ENCODE peak calls at places on chromosomes 16 and 17, in eight cellular contexts. L is AG04450; F is right atrium auricular region; W is psoas muscle; U is CD4-positive, alpha-beta T cell; C is CD4-positive, CD25-positive, alpha-beta regulatory T cell; P is PC-3; Y is colonic mucosa. S is an unnamed sample.

GRCh38 chr17:75853410-75853809 is 1.7 kb downstream of the WBP2 start:
- DNase-seq in L (no peak), F (no peak), W (no peak), U (no peak), C (no peak), P (peak; percentile 74), Y (no peak), S (no peak)

GRCh38 chr17:7262192-7263070 is at the start of gene CLDN7:
- DNase-seq in L (no peak), F (no peak), W (no peak), U (no peak), C (no peak), P (peak; percentile 85), Y (peak; percentile 96), S (no peak)

GRCh38 chr17:4505187-4505586 is 6.5 kb downstream of the SPNS2 start:
- DNase-seq in L (no peak), F (no peak), W (no peak), U (no peak), C (no peak), P (peak; percentile 53), Y (no peak), S (no peak)

GRCh38 chr17:6069611-6070279 is 434 bp upstream of the WSCD1 start:
- DNase-seq in L (no peak), F (no peak), W (peak; percentile 42), U (no peak), C (no peak), P (no peak), Y (peak; percentile 23), S (no peak)

GRCh38 chr16:84484579-84485254 is 19.7 kb downstream of the MEAK7 start:
- DNase-seq in L (peak; percentile 36), F (peak; percentile 66), W (no peak), U (no peak), C (no peak), P (peak; percentile 49), Y (peak; percentile 70), S (no peak)

GRCh38 chr17:62963296-62963695 is 2.7 kb upstream of the TANC2 start:
- DNase-seq in L (no peak), F (no peak), W (no peak), U (no peak), C (no peak), P (peak; percentile 94), Y (no peak), S (no peak)

GRCh38 chr17:77948690-77949114 is 9.8 kb upstream of the TNRC6C start:
- DNase-seq in L (peak; percentile 10), F (no peak), W (no peak), U (no peak), C (no peak), P (peak; percentile 48), Y (no peak), S (no peak)

GRCh38 chr17:75289832-75290337 is 652 bp upstream of the SLC25A19 start:
- DNase-seq in L (no peak), F (peak; percentile 80), W (no peak), U (peak; percentile 51), C (peak; percentile 87), P (peak; percentile 59), Y (peak; percentile 64), S (peak; percentile 28)

GRCh38 chr17:4998027-4998665 is 396 bp downstream of the KIF1C start:
- DNase-seq in L (no peak), F (no peak), W (peak; percentile 83), U (no peak), C (peak; percentile 33), P (no peak), Y (peak; percentile 53), S (no peak)

GRCh38 chr17:44350733-44351226 is 5.7 kb downstream of the GRN start:
- DNase-seq in L (no peak), F (no peak), W (peak; percentile 75), U (peak; percentile 65), C (peak; percentile 74), P (peak; percentile 78), Y (peak; percentile 74), S (peak; percentile 43)

GRCh38 chr16:20938426-20938825 is 37.9 kb downstream of the LYRM1 start:
- DNase-seq in L (no peak), F (no peak), W (no peak), U (no peak), C (no peak), P (peak; percentile 74), Y (no peak), S (no peak)

GRCh38 chr17:2703181-2703580 is 8.4 kb downstream of the CLUH start:
- DNase-seq in L (no peak), F (no peak), W (peak; percentile 46), U (no peak), C (no peak), P (no peak), Y (no peak), S (no peak)

GRCh38 chr16:51982715-51983680 is 563.9 kb downstream of the TOX3 start:
- DNase-seq in L (peak; percentile 47), F (no peak), W (no peak), U (no peak), C (peak; percentile 53), P (peak; percentile 66), Y (peak; percentile 54), S (no peak)

GRCh38 chr16:88351521-88352101 is 31.1 kb upstream of the ZNF469 start:
- DNase-seq in L (no peak), F (no peak), W (no peak), U (no peak), C (no peak), P (no peak), Y (no peak), S (no peak)

GRCh38 chr16:77499373-77500285 is 64.8 kb upstream of the ADAMTS18 start:
- DNase-seq in L (no peak), F (peak; percentile 60), W (peak; percentile 53), U (no peak), C (no peak), P (peak; percentile 42), Y (no peak), S (no peak)

GRCh38 chr17:71922439-71922838 is 198.4 kb upstream of the SOX9 start:
- DNase-seq in L (no peak), F (no peak), W (no peak), U (no peak), C (no peak), P (peak; percentile 98), Y (no peak), S (no peak)

GRCh38 chr16:77863250-77863649 is 74.9 kb downstream of the VAT1L start:
- DNase-seq in L (no peak), F (no peak), W (no peak), U (no peak), C (no peak), P (no peak), Y (peak; percentile 92), S (no peak)

GRCh38 chr17:78227455-78227916 is 3.9 kb upstream of the TMEM235 start:
- DNase-seq in L (no peak), F (no peak), W (no peak), U (no peak), C (no peak), P (no peak), Y (no peak), S (no peak)

GRCh38 chr17:61770752-61771533 is 92.4 kb downstream of the BRIP1 start:
- DNase-seq in L (peak; percentile 18), F (no peak), W (no peak), U (no peak), C (no peak), P (no peak), Y (no peak), S (no peak)

GRCh38 chr17:41304091-41304490 is 1.4 kb upstream of the KRTAP29-1 start:
- DNase-seq in L (no peak), F (no peak), W (no peak), U (no peak), C (no peak), P (no peak), Y (no peak), S (no peak)

GRCh38 chr16:65845466-65846209 is 520.9 kb upstream of the CDH5 start:
- DNase-seq in L (no peak), F (no peak), W (no peak), U (no peak), C (no peak), P (peak; percentile 48), Y (no peak), S (no peak)

GRCh38 chr17:39763046-39763800 is 25.5 kb downstream of the GRB7 start:
- DNase-seq in L (no peak), F (no peak), W (no peak), U (no peak), C (no peak), P (peak; percentile 22), Y (no peak), S (no peak)

GRCh38 chr17:61289408-61290385 is 109.9 kb upstream of the TBX2 start:
- DNase-seq in L (no peak), F (no peak), W (no peak), U (no peak), C (no peak), P (no peak), Y (no peak), S (no peak)

GRCh38 chr17:81392909-81393654 is 2.2 kb upstream of the BAHCC1 start:
- DNase-seq in L (no peak), F (no peak), W (peak; percentile 77), U (no peak), C (no peak), P (peak; percentile 26), Y (no peak), S (no peak)

GRCh38 chr17:55225237-55225636 is 39.5 kb upstream of the HLF start:
- DNase-seq in L (no peak), F (no peak), W (no peak), U (no peak), C (no peak), P (no peak), Y (no peak), S (no peak)

GRCh38 chr16:59684911-59685310 is 950.8 kb upstream of the GOT2 start:
- DNase-seq in L (no peak), F (no peak), W (no peak), U (no peak), C (no peak), P (no peak), Y (no peak), S (no peak)
- H3K9me3 ChIP-seq in L (peaks cover 7% of the 10 kb centered on the region), F (no peaks in the 10 kb centered on the region), W (no peaks in the 10 kb centered on the region), U (no peaks in the 10 kb centered on the region), C (peaks cover 9% of the 10 kb centered on the region), P (no peaks in the 10 kb centered on the region), Y (no peaks in the 10 kb centered on the region), S (peaks cover 3% of the 10 kb centered on the region)

GRCh38 chr16:31920373-31920772 is 46.8 kb downstream of the ZNF267 start:
- DNase-seq in L (no peak), F (no peak), W (no peak), U (no peak), C (no peak), P (no peak), Y (no peak), S (no peak)
- H3K9me3 ChIP-seq in L (peaks cover 14% of the 10 kb centered on the region), F (peaks cover 81% of the 10 kb centered on the region), W (peaks cover 59% of the 10 kb centered on the region), U (peaks cover 95% of the 10 kb centered on the region), C (peaks cover 97% of the 10 kb centered on the region), P (peaks cover 34% of the 10 kb centered on the region), Y (peaks cover 19% of the 10 kb centered on the region), S (peaks cover 61% of the 10 kb centered on the region)

GRCh38 chr16:35569413-35569812 is 2110.0 kb downstream of the TP53TG3F start:
- DNase-seq in L (no peak), F (no peak), W (no peak), U (no peak), C (no peak), P (no peak), Y (no peak), S (no peak)
- H3K9me3 ChIP-seq in L (peaks cover 41% of the 10 kb centered on the region), F (no peaks in the 10 kb centered on the region), W (no peaks in the 10 kb centered on the region), U (peaks cover 7% of the 10 kb centered on the region), C (peaks cover 28% of the 10 kb centered on the region), P (peaks cover 4% of the 10 kb centered on the region), Y (no peaks in the 10 kb centered on the region), S (peaks cover 4% of the 10 kb centered on the region)

DNA sequence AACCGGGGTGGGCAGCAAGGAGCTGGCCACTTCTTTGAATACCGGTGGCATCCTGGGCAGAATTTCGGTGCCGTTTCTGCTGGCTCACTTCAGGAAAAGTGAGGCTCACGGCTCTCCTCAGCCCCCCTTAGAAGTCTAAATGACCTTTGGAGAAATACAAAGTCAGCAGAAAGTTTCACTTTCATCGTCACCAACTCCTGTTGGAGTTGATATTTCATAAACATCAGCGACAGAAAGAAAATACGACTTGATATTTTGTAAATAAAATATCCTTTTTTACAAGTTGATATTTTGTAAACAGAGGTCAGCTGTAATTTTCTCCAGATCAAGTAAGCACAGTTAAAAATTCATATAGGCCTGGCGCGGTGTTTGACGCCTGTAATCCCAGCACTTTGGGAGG is 781 bp downstream of the ZNF75A start:
- DNase-seq in L (no peak), F (no peak), W (no peak), U (no peak), C (no peak), P (no peak), Y (no peak), S (no peak)
- H3K9me3 ChIP-seq in L (peaks cover 73% of the 10 kb centered on the region), F (peaks cover 71% of the 10 kb centered on the region), W (peaks cover 65% of the 10 kb centered on the region), U (peaks cover 43% of the 10 kb centered on the region), C (peaks cover 74% of the 10 kb centered on the region), P (no peaks in the 10 kb centered on the region), Y (no peaks in the 10 kb centered on the region), S (peaks cover 16% of the 10 kb centered on the region)

S was measured in T-helper 17 cell.